ENCODE peak calls at places on chromosomes 2 and 18, in ten cellular contexts. I is GM23248; U is right lobe of liver; L is tibial nerve; O is stomach; F is A549; G is CD8-positive, alpha-beta T cell; Y is right cardiac atrium; C is neural progenitor cell; M is prostate gland. T is an unnamed sample.

GRCh38 chr2:170680172-170680913 is 34.8 kb upstream of the SP5 start:
- DNase-seq in L (no peak), U (no peak), C (no peak), M (no peak), G (no peak), F (no peak), O (no peak), I (no peak), Y (no peak), T (peak; percentile 97)

GRCh38 chr2:20491739-20492531 is 45.1 kb downstream of the RHOB start:
- DNase-seq in C (no peak), U (no peak), G (no peak), I (no peak), L (no peak), M (no peak), O (no peak), F (peak; percentile 22), Y (peak; percentile 68), T (peak; percentile 90)

GRCh38 chr2:79090678-79091077 is 2.9 kb upstream of the REG1B start:
- DNase-seq in F (no peak), G (no peak), I (no peak), O (no peak), C (no peak), M (no peak), U (no peak), L (no peak), Y (no peak), T (no peak)

GRCh38 chr2:160054984-160055725 is 7.3 kb downstream of the PLA2R1 start:
- DNase-seq in G (no peak), I (peak; percentile 76), C (peak; percentile 39), L (no peak), F (no peak), M (no peak), O (no peak), U (no peak), Y (no peak), T (no peak)

GRCh38 chr2:240374085-240374907 is 61.2 kb upstream of the GPC1 start:
- DNase-seq in F (peak; percentile 87), Y (peak; percentile 85), G (no peak), I (peak; percentile 96), U (no peak), L (no peak), C (no peak), M (no peak), O (peak; percentile 34), T (peak; percentile 66)

GRCh38 chr2:217979151-217979811 is 23.5 kb downstream of the TNS1 start:
- DNase-seq in F (no peak), I (peak; percentile 57), Y (no peak), O (no peak), L (no peak), G (no peak), C (peak; percentile 60), U (no peak), M (no peak), T (peak; percentile 23)

GRCh38 chr2:219997341-219997851 is 370.0 kb downstream of the SLC4A3 start:
- DNase-seq in G (no peak), I (peak; percentile 42), M (peak; percentile 7), L (peak; percentile 41), O (no peak), Y (peak; percentile 64), C (peak; percentile 72), U (no peak), F (peak; percentile 27), T (peak; percentile 41)

GRCh38 chr2:218814540-218815243 is 16.9 kb downstream of the PRKAG3 start:
- DNase-seq in O (no peak), L (no peak), C (no peak), G (no peak), U (no peak), M (no peak), Y (no peak), F (no peak), I (no peak), T (no peak)

GRCh38 chr2:200356794-200357472 is 50.4 kb downstream of the SPATS2L start:
- DNase-seq in I (peak; percentile 79), C (peak; percentile 47), L (no peak), F (no peak), Y (no peak), G (no peak), O (no peak), M (no peak), U (no peak), T (peak; percentile 20)

GRCh38 chr2:147845608-147846002 is 776 bp downstream of the ACVR2A start:
- DNase-seq in F (no peak), C (no peak), O (no peak), M (peak; percentile 25), I (peak; percentile 51), U (no peak), L (no peak), G (no peak), Y (no peak), T (no peak)

GRCh38 chr18:500556-501405 is at the start of gene COLEC12:
- DNase-seq in O (no peak), U (no peak), M (peak; percentile 20), C (peak; percentile 87), L (peak; percentile 25), F (no peak), I (peak; percentile 61), G (no peak), Y (peak; percentile 76), T (no peak)

GRCh38 chr2:219991116-219991515 is 363.7 kb downstream of the SLC4A3 start:
- DNase-seq in U (no peak), O (no peak), F (no peak), Y (no peak), I (no peak), L (no peak), G (no peak), M (no peak), C (no peak), T (no peak)

GRCh38 chr2:169755083-169755870 is 21.6 kb downstream of the KLHL23 start:
- DNase-seq in M (no peak), I (no peak), Y (no peak), L (no peak), C (no peak), U (no peak), F (no peak), O (no peak), G (no peak), T (no peak)

GRCh38 chr2:238100821-238101771 is 956 bp downstream of the ESPNL start:
- DNase-seq in U (peak; percentile 9), Y (peak; percentile 55), I (no peak), F (no peak), O (peak; percentile 11), M (no peak), C (no peak), G (no peak), L (no peak), T (no peak)

GRCh38 chr2:47072018-47072691 is 83.0 kb downstream of the STPG4 start:
- DNase-seq in C (peak; percentile 70), Y (peak; percentile 96), O (no peak), I (peak; percentile 99), L (peak; percentile 88), U (peak; percentile 62), G (no peak), M (no peak), F (peak; percentile 46), T (no peak)
- H3K4me1 ChIP-seq in C (peaks cover 12% of the 10 kb centered on the region), Y (peaks cover 36% of the 10 kb centered on the region), O (peaks cover 51% of the 10 kb centered on the region), I (peaks cover 64% of the 10 kb centered on the region), L (peaks cover 15% of the 10 kb centered on the region), U (peaks cover 39% of the 10 kb centered on the region), G (peaks cover 39% of the 10 kb centered on the region), M (peaks cover 20% of the 10 kb centered on the region), F (peaks cover 81% of the 10 kb centered on the region), T (peaks cover 51% of the 10 kb centered on the region)

GRCh38 chr2:42958036-42958370 is 165.6 kb upstream of the HAAO start:
- DNase-seq in G (no peak), C (no peak), I (no peak), Y (no peak), F (no peak), M (no peak), U (no peak), O (no peak), L (no peak), T (no peak)

GRCh38 chr2:42957109-42958035 is 165.0 kb upstream of the HAAO start:
- DNase-seq in F (no peak), L (no peak), C (no peak), Y (peak; percentile 25), M (no peak), O (no peak), U (no peak), G (no peak), I (no peak), T (no peak)

GRCh38 chr2:42960835-42961165 is 168.4 kb upstream of the HAAO start:
- DNase-seq in Y (no peak), O (no peak), F (no peak), G (no peak), L (no peak), I (peak; percentile 42), M (no peak), C (no peak), U (no peak), T (no peak)

GRCh38 chr2:42959993-42960834 is 167.8 kb upstream of the HAAO start:
- DNase-seq in F (no peak), C (no peak), Y (peak; percentile 59), U (peak; percentile 63), M (no peak), L (no peak), I (no peak), O (no peak), G (no peak), T (no peak)

DNA sequence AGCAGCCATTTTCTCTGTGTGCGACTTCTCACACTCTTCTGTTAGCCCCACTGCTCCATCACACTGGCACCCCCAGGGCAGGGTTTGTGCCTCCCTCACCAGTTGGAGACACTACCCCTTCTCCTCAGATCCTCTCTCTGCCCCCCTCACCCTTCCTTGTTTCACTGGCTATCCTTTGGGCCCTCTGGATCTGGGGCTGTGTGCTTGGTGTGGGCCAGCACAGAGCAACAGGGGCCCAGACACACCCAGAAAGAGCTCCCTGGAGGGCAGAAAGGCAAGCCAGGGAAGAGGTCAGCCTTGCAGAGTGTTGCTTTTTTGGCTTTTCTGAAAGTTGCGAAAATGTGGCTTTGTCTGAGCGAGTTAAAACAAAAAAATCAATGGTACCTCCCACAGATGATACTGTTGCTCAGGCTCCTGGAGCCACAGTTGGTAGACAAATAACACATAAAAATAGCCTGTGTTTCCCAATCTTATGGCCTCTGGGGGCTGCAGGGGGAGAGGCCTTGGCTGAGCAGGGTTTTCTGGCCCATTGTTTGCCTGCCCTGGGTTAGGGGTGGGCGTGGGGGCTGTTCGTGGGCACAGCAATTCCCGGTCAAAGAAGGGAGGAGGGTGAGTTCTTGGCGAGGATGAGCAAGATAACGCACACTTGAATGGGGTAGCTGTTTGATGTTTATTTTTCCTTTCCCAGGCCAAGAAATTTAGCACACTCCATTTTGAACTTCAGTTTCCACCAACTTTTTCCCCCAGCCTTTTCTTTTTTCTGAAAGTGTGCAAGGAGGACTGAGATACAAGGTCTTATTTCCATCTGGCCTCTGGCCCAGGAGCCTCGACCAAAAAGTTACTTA is 167.0 kb upstream of the HAAO start:
- DNase-seq in F (no peak), M (no peak), C (no peak), G (no peak), I (peak; percentile 70), L (peak; percentile 84), U (peak; percentile 61), O (no peak), Y (peak; percentile 89), T (no peak)
- H3K4me3 ChIP-seq in F (no peak overlapping the region), M (no peak overlapping the region), C (no peak overlapping the region), G (no peak overlapping the region), I (no peak overlapping the region), L (no peak overlapping the region), U (no peak overlapping the region), O (no peak overlapping the region), Y (no peak overlapping the region), T (no peak overlapping the region)

GRCh38 chr2:42138163-42139016 is 30.8 kb upstream of the EML4 start:
- DNase-seq in C (no peak), M (peak; percentile 53), U (no peak), F (peak; percentile 71), G (no peak), I (peak; percentile 92), O (peak; percentile 57), L (peak; percentile 68), Y (no peak), T (peak; percentile 96)
- H3K4me1 ChIP-seq in C (peaks cover 27% of the 10 kb centered on the region), M (peaks cover 11% of the 10 kb centered on the region), U (peaks cover 22% of the 10 kb centered on the region), F (peaks cover 92% of the 10 kb centered on the region), G (peaks cover 61% of the 10 kb centered on the region), I (peaks cover 41% of the 10 kb centered on the region), O (peaks cover 25% of the 10 kb centered on the region), L (no peaks in the 10 kb centered on the region), Y (peaks cover 19% of the 10 kb centered on the region), T (peaks cover 58% of the 10 kb centered on the region)

GRCh38 chr2:36469267-36469561 is 113.6 kb downstream of the CRIM1 start:
- DNase-seq in F (no peak), L (no peak), G (no peak), M (no peak), U (no peak), O (no peak), Y (no peak), I (no peak), C (no peak), T (no peak)
- H3K4me3 ChIP-seq in F (no peak overlapping the region), L (no peak overlapping the region), G (no peak overlapping the region), M (no peak overlapping the region), U (no peak overlapping the region), O (no peak overlapping the region), Y (no peak overlapping the region), I (no peak overlapping the region), C (no peak overlapping the region), T (no peak overlapping the region)